ENCODE peak calls at places on chromosomes 4 and X, in four cellular contexts. F is adrenal gland, W is body of pancreas, S is cardiac muscle cell. J is an unnamed sample.

GRCh38 chrX:11953615-11954014 is 184.7 kb upstream of the FRMPD4 start:
- DNase-seq in F (no peak), W (no peak), S (no peak), J (no peak)

GRCh38 chr4:95549246-95550138 is 719 bp upstream of the UNC5C start:
- DNase-seq in S (peak), F (no peak), W (peak), J (peak)

GRCh38 chr4:8239661-8240060 is 29.9 kb upstream of the HTRA3 start:
- DNase-seq in F (no peak), S (no peak), W (no peak), J (no peak)

GRCh38 chr4:84852081-84852480 is 114.4 kb downstream of the WDFY3 start:
- DNase-seq in W (no peak), S (no peak), F (no peak), J (no peak)

GRCh38 chr4:41061482-41062185 is 152.7 kb downstream of the APBB2 start:
- DNase-seq in S (no peak), F (no peak), W (no peak), J (no peak)

GRCh38 chr4:6236816-6237390 is 32.7 kb upstream of the WFS1 start:
- DNase-seq in S (no peak), W (no peak), F (no peak), J (no peak)

GRCh38 chr4:54120517-54120916 is 20.6 kb downstream of the GSX2 start:
- DNase-seq in W (no peak), F (no peak), S (no peak), J (no peak)

GRCh38 chr4:2159931-2160330 is 82.0 kb downstream of the HAUS3 start:
- DNase-seq in S (no peak), W (no peak), F (no peak), J (no peak)

GRCh38 chrX:93673056-93673868 is at the start of gene NAP1L3:
- DNase-seq in F (peak), S (peak), W (peak), J (no peak)

GRCh38 chrX:22105231-22105630 is 73.1 kb downstream of the PHEX start:
- DNase-seq in W (no peak), F (no peak), S (no peak), J (no peak)

GRCh38 chrX:125205918-125206665 is 113.6 kb upstream of the TEX13C start:
- DNase-seq in S (peak), F (peak), W (peak), J (no peak)

GRCh38 chr4:7156273-7157139 is 35.8 kb upstream of the SORCS2 start:
- DNase-seq in F (peak), S (peak), W (peak), J (no peak)

GRCh38 chr4:95949136-95949765 is 109.4 kb downstream of the PDHA2 start:
- DNase-seq in S (no peak), W (no peak), F (peak), J (no peak)

GRCh38 chr4:144451771-144452170 is 194.2 kb upstream of the HHIP start:
- DNase-seq in S (no peak), F (no peak), W (no peak), J (no peak)

GRCh38 chr4:6858997-6859396 is 50.6 kb upstream of the TBC1D14 start:
- DNase-seq in F (no peak), W (no peak), S (no peak), J (no peak)

GRCh38 chr4:156293657-156294297 is 340.1 kb upstream of the CTSO start:
- DNase-seq in F (no peak), W (no peak), S (no peak), J (no peak)

GRCh38 chrX:130825509-130825908 is 77.5 kb downstream of the ENOX2 start:
- DNase-seq in W (no peak), S (no peak), F (no peak), J (no peak)

GRCh38 chr4:175584172-175584571 is 227.9 kb downstream of the GPM6A start:
- DNase-seq in F (no peak), W (no peak), S (no peak), J (no peak)

GRCh38 chrX:40003071-40003981 is 94.4 kb downstream of the BCOR start:
- DNase-seq in F (no peak), W (no peak), S (no peak), J (no peak)

GRCh38 chr4:119667802-119668201 is 39.2 kb upstream of the PDE5A start:
- DNase-seq in W (no peak), S (no peak), F (no peak), J (peak)

GRCh38 chrX:110136136-110136535 is 133.2 kb downstream of the TMEM164 start:
- DNase-seq in S (no peak), W (no peak), F (no peak), J (no peak)

GRCh38 chr4:69995526-69996016 is at the start of gene STATH:
- DNase-seq in W (no peak), F (no peak), S (no peak), J (no peak)

GRCh38 chr4:80594696-80595095 is 259.2 kb downstream of the CFAP299 start:
- DNase-seq in S (no peak), W (no peak), F (no peak), J (no peak)

GRCh38 chr4:80587861-80588385 is 252.4 kb downstream of the CFAP299 start:
- DNase-seq in S (no peak), F (no peak), W (no peak), J (no peak)

GRCh38 chr4:80592950-80593349 is 257.4 kb downstream of the CFAP299 start:
- DNase-seq in W (no peak), S (no peak), F (no peak), J (no peak)
- TF ChIP-seq CTCF in W (no peak), S (peak), F (no peak), J (no peak)

GRCh38 chr4:114785570-114785969 is 187.0 kb downstream of the UGT8 start:
- DNase-seq in W (no peak), S (no peak), F (no peak), J (no peak)

GRCh38 chr4:114782842-114783595 is 184.4 kb downstream of the UGT8 start:
- DNase-seq in S (peak), W (no peak), F (no peak), J (no peak)

GRCh38 chr4:114780205-114780604 is 181.6 kb downstream of the UGT8 start:
- DNase-seq in S (peak), W (peak), F (no peak), J (peak)
- H3K27ac ChIP-seq in S (no peak), W (no peak), F (no peak), J (no peak)

GRCh38 chr4:151198748-151199147 is 78.2 kb upstream of the PRSS48 start:
- DNase-seq in F (no peak), W (no peak), S (no peak), J (no peak)

GRCh38 chr4:151199496-151200190 is 77.3 kb upstream of the PRSS48 start:
- DNase-seq in S (no peak), F (no peak), W (no peak), J (no peak)

GRCh38 chr4:151193414-151193813 is 83.5 kb upstream of the PRSS48 start:
- DNase-seq in W (no peak), S (no peak), F (no peak), J (no peak)

GRCh38 chr4:151195801-151196200 is 81.2 kb upstream of the PRSS48 start:
- DNase-seq in W (no peak), S (no peak), F (no peak), J (no peak)

DNA sequence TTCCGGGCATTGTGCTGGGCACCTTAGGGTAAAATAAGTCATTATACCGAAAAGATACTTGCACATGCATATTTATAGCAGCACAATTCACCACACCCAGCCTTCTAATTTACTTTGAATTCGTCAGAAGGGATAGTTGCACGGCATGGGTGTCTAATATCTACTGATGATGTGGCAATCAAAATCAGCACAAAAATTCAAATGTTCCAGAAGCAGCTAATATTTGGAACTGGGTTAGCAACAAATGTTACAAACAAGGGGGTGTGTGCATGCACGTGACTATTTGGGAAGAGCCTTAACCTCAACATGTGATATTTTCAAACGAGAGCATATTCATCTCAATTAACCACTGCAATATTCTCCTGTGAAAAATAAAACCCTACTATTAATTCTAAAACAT is 79.7 kb upstream of the PRSS48 start:
- DNase-seq in S (no peak), F (no peak), W (no peak), J (no peak)
- H3K4me3 ChIP-seq in S (no peak), F (no peak), W (no peak), J (no peak)

GRCh38 chrX:25519258-25519657 is 503.5 kb upstream of the ARX start:
- DNase-seq in W (no peak), S (no peak), F (no peak), J (no peak)

GRCh38 chrX:25524150-25524549 is 508.4 kb upstream of the ARX start:
- DNase-seq in F (no peak), S (no peak), W (no peak), J (no peak)

GRCh38 chrX:25527596-25527995 is 511.8 kb upstream of the ARX start:
- DNase-seq in W (no peak), F (no peak), S (no peak), J (no peak)

GRCh38 chrX:25523574-25523973 is 507.8 kb upstream of the ARX start:
- DNase-seq in S (peak), F (peak), W (peak), J (peak)
- TF ChIP-seq CTCF in S (peak), F (peak), W (no peak), J (peak)

GRCh38 chr4:148443550-148444295 is 1.5 kb upstream of the NR3C2 start:
- DNase-seq in S (peak), F (peak), W (peak), J (peak)
- H3K27ac ChIP-seq in S (no peak), F (no peak), W (peak), J (no peak)

J was measured in WERI-Rb-1.